ENCODE peak calls at places on chromosome 5, in six cellular contexts. U is neuronal stem cell, L is PC-3, H is GM23248, J is GM23338, W is H1. R is an unnamed sample.
A peak's percentile ranks its signal among the peaks of the same experiment; 100 is the strongest.

GRCh38 chr5:120599576-120599975 is 135.5 kb downstream of the PRR16 start:
- DNase-seq in W (no peak), J (no peak), U (no peak), L (peak; percentile 83), H (peak; percentile 56), R (no peak)

GRCh38 chr5:174424219-174425053 is 299.9 kb upstream of the MSX2 start:
- DNase-seq in L (peak; percentile 26), U (no peak), H (peak; percentile 17), J (no peak), W (no peak), R (no peak)

GRCh38 chr5:143262393-143263174 is 140.9 kb downstream of the NR3C1 start:
- DNase-seq in L (peak; percentile 76), U (no peak), H (peak; percentile 94), W (no peak), J (no peak), R (no peak)

GRCh38 chr5:112737088-112737471 is 605 bp upstream of the APC start:
- DNase-seq in U (no peak), H (no peak), W (no peak), L (no peak), J (no peak), R (no peak)

GRCh38 chr5:68962632-68963484 is 131.0 kb upstream of the SLC30A5 start:
- DNase-seq in H (peak; percentile 79), J (peak; percentile 91), W (peak; percentile 71), L (peak; percentile 77), U (peak; percentile 46), R (peak; percentile 84)

GRCh38 chr5:54581831-54582548 is 64.4 kb downstream of the SNX18 start:
- DNase-seq in U (no peak), W (no peak), L (no peak), H (peak; percentile 49), J (no peak), R (no peak)

GRCh38 chr5:124342586-124342985 is 403.9 kb downstream of the ZNF608 start:
- DNase-seq in L (no peak), W (no peak), J (no peak), U (no peak), H (no peak), R (no peak)

GRCh38 chr5:92637960-92638359 is 943.1 kb downstream of the NR2F1-AS1 start:
- DNase-seq in W (no peak), L (no peak), J (no peak), H (no peak), U (no peak), R (no peak)

GRCh38 chr5:13249854-13250253 is 694.6 kb downstream of the DNAH5 start:
- DNase-seq in H (peak; percentile 2), U (no peak), J (no peak), W (no peak), L (peak; percentile 86), R (no peak)

GRCh38 chr5:179367491-179367890 is 22.2 kb upstream of the ADAMTS2 start:
- DNase-seq in L (no peak), U (no peak), W (no peak), H (no peak), J (no peak), R (no peak)

GRCh38 chr5:16539169-16539666 is 73.6 kb upstream of the ZNF622 start:
- DNase-seq in J (no peak), L (peak; percentile 94), U (no peak), H (peak; percentile 97), W (no peak), R (peak; percentile 80)

GRCh38 chr5:68054625-68055024 is 160.9 kb upstream of the PIK3R1 start:
- DNase-seq in L (no peak), U (no peak), H (no peak), J (no peak), W (no peak), R (no peak)

GRCh38 chr5:2874099-2874498 is 122.6 kb upstream of the IRX2 start:
- DNase-seq in J (no peak), L (no peak), U (no peak), W (peak; percentile 19), H (no peak), R (no peak)

GRCh38 chr5:33300209-33300742 is 140.5 kb upstream of the TARS1 start:
- DNase-seq in L (no peak), H (peak; percentile 23), U (no peak), J (no peak), W (no peak), R (no peak)

GRCh38 chr5:10607666-10608442 is 44.0 kb downstream of the ANKRD33B start:
- DNase-seq in H (peak; percentile 93), J (peak; percentile 50), W (no peak), U (no peak), L (no peak), R (peak; percentile 61)

GRCh38 chr5:10610058-10610457 is 46.2 kb downstream of the ANKRD33B start:
- DNase-seq in L (no peak), W (no peak), H (no peak), U (no peak), J (no peak), R (no peak)

GRCh38 chr5:10611290-10611689 is 47.4 kb downstream of the ANKRD33B start:
- DNase-seq in L (no peak), H (no peak), W (no peak), U (no peak), J (no peak), R (no peak)

GRCh38 chr5:10604975-10605374 is 41.1 kb downstream of the ANKRD33B start:
- DNase-seq in J (no peak), L (no peak), W (no peak), U (no peak), H (no peak), R (no peak)

DNA sequence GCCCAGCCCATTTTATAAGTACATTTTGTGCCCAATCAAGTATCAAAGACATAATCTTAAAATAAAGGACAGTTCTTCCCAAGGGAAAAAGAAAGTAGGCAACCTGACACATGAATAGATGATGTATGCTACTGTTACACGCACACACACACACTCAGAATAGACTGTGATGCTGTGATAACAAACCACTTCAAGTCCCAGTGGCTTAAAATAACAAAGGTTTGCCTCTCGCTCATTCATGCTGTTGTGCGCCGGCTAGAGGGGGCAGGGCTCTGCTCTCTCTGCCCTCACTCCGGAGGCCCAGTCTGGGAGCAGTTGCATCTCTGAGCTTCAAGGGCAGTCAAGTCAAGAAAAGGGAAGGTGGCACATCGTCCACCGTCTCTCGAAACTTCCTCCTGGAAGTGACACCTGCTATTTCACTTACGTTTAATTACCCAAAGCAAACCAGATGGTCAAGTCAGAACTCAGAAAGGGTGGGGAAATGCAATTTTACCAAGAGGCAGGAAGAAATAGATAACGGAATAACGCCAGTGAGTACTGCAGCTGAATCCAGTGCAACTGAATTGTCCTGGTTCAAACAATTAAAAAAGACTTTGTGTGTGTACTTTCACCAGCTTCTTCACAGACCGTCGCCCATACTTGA is 43.3 kb downstream of the ANKRD33B start:
- DNase-seq in H (no peak), W (no peak), J (peak; percentile 75), U (no peak), L (no peak), R (no peak)
- H3K4me2 ChIP-seq in H (peak overlapping the region; percentile 50), W (peak overlapping the region; percentile 32), J (peak overlapping the region; percentile 68), U (no peak overlapping the region), L (no peak overlapping the region), R (peak overlapping the region; percentile 35)

GRCh38 chr5:181280251-181280762 is 19.4 kb upstream of the TRIM52 start:
- DNase-seq in L (no peak), J (peak; percentile 13), U (no peak), W (no peak), H (no peak), R (no peak)
- H3K4me3 ChIP-seq in L (no peak overlapping the region), J (peak overlapping the region; percentile 84), U (peak overlapping the region; percentile 98), W (peak overlapping the region; percentile 84), H (no peak overlapping the region), R (peak overlapping the region; percentile 20)

GRCh38 chr5:35230043-35230611 is at the start of gene PRLR:
- DNase-seq in U (no peak), H (peak; percentile 71), J (peak; percentile 54), W (peak; percentile 61), L (peak; percentile 21), R (peak; percentile 77)
- H2AFZ ChIP-seq in U (peak within 1 kb of the TSS; percentile 84), H (peak within 1 kb of the TSS; percentile 84), J (peak within 1 kb of the TSS; percentile 100), W (peak within 1 kb of the TSS; percentile 47), L (peak within 1 kb of the TSS; percentile 63), R (peak within 1 kb of the TSS; percentile 91)

GRCh38 chr5:172723508-172723907 is 47.5 kb downstream of the DUSP1 start:
- DNase-seq in L (no peak), H (no peak), J (no peak), U (no peak), W (no peak), R (no peak)

GRCh38 chr5:172720655-172721054 is 50.3 kb downstream of the DUSP1 start:
- DNase-seq in L (no peak), U (no peak), J (no peak), W (no peak), H (no peak), R (no peak)

GRCh38 chr5:172719211-172719610 is 51.8 kb downstream of the DUSP1 start:
- DNase-seq in W (no peak), H (peak; percentile 26), J (no peak), U (no peak), L (no peak), R (no peak)

GRCh38 chr5:172722309-172722815 is 48.6 kb downstream of the DUSP1 start:
- DNase-seq in H (no peak), W (no peak), U (no peak), L (no peak), J (no peak), R (no peak)

DNA sequence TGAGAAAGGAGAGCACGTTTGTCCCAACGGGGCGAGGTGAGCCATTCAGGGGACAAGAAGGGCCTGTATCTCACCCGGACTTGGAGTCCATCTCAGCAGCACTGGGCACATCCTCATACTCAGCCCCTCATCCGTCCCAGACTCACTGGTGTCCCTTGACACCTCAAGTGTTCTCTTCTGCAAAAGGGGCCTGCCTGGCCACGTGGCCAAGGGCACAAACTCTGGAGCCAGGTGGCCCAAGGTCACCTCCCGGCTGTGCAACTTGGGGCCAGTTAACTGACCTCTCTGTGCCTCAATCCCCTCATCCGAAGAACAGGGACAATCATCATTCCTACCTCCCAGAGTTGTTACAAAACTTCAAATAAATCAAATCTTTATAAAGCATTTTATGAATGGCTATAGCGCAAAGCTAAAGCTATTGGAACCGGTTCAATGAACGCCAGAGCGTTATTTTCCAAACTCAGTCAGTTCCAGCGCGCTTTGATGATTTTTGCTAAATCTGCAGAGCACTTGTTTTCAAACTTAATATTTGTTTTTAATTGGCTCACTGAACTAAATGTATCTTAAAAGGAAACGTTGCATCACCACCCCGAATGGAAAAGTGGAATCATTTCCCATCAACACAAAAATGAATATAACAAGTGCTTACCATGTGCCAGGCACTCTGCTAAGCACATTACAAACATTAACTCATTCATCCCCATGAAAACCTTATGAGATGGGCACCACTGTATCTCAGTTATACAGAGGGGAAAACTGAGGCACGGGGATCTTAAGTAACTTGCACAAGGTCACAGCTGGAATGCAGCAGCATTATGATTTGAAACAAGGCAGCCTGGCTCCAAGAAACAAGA is 49.3 kb downstream of the DUSP1 start:
- DNase-seq in W (no peak), H (peak; percentile 74), L (no peak), J (no peak), U (no peak), R (no peak)
- H3K4me2 ChIP-seq in W (no peak overlapping the region), H (no peak overlapping the region), L (no peak overlapping the region), J (no peak overlapping the region), U (no peak overlapping the region), R (no peak overlapping the region)

GRCh38 chr5:166370928-166371690 is 1920.3 kb upstream of the WWC1 start:
- DNase-seq in U (no peak), J (no peak), L (peak; percentile 18), H (peak; percentile 3), W (no peak), R (no peak)
- H3K4me3 ChIP-seq in U (no peak overlapping the region), J (no peak overlapping the region), L (peak overlapping the region; percentile 69), H (peak overlapping the region; percentile 63), W (no peak overlapping the region), R (no peak overlapping the region)

GRCh38 chr5:38468202-38468656 is 88.2 kb downstream of the LIFR start:
- DNase-seq in U (no peak), H (peak; percentile 97), J (no peak), L (peak; percentile 98), W (no peak), R (no peak)
- H2AFZ ChIP-seq in U (peak overlapping the region; percentile 93), H (no peak overlapping the region), J (peak overlapping the region; percentile 80), L (peak overlapping the region; percentile 49), W (peak overlapping the region; percentile 7), R (no peak overlapping the region)

R was measured in hepatocyte.